ENCODE peak calls at places on chromosome 1, in four cellular contexts. W is PC-3, I is neural progenitor cell, S is MM.1S. G is an unnamed sample.

GRCh38 chr1:154104433-154105082 is 50.3 kb downstream of the NUP210L start:
- DNase-seq in S (peak), W (no peak), I (peak), G (peak)

GRCh38 chr1:203307690-203308126 is 2.4 kb downstream of the BTG2 start:
- DNase-seq in I (peak), W (no peak), S (no peak), G (peak)

GRCh38 chr1:145985129-145985501 is 11.3 kb downstream of the TXNIP start:
- DNase-seq in I (no peak), W (no peak), S (no peak), G (no peak)

GRCh38 chr1:227925582-227926198 is 22.0 kb downstream of the WNT9A start:
- DNase-seq in S (no peak), W (no peak), I (no peak), G (no peak)

GRCh38 chr1:245172026-245172425 is 17.2 kb downstream of the KIF26B start:
- DNase-seq in S (no peak), I (no peak), W (no peak), G (no peak)

GRCh38 chr1:56777972-56778371 is 41.2 kb downstream of the FYB2 start:
- DNase-seq in S (no peak), I (no peak), W (no peak), G (no peak)

GRCh38 chr1:181014431-181015257 is 8.0 kb downstream of the STX6 start:
- DNase-seq in I (no peak), W (no peak), S (no peak), G (no peak)

GRCh38 chr1:48817505-48818114 is 40.9 kb upstream of the BEND5 start:
- DNase-seq in I (peak), W (peak), S (peak), G (peak)

GRCh38 chr1:190140644-190141043 is 337.0 kb downstream of the BRINP3 start:
- DNase-seq in I (no peak), W (no peak), S (no peak), G (no peak)

GRCh38 chr1:27966402-27967105 is 6.8 kb downstream of the XKR8 start:
- DNase-seq in S (no peak), W (peak), I (no peak), G (no peak)

GRCh38 chr1:18901147-18901951 is 1.0 kb downstream of the ALDH4A1 start:
- DNase-seq in I (no peak), S (no peak), W (no peak), G (no peak)

GRCh38 chr1:58809327-58810040 is 25.6 kb upstream of the JUN start:
- DNase-seq in W (no peak), S (no peak), I (no peak), G (no peak)

DNA sequence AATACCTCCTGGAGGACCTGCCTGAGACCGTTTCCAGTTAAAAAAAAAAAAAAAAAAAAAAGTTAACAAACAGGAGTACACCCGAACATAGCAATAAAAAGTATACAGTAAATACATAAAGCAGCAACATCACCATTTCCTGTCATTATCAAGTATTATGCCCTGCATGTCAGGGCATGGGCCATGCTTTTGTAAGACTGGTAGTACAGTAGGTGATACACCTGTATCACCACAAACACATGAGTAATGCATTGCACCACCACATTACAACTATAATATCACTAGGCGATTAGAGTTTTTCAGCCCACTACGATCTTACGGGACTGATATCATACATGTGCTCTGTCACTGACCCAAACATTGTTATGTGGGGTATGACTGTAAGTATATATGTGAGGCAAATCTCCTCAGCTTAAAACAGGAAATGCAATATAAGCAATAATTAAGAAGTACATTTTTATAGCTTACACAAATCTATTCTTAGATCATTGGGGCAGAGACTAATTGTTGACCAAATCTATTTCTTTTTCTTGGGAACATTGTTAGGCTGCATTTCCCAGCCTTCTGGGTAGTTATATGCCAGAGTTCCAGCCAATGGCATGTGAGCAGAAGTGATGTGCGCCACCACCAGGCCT is 98.1 kb downstream of the PLD5 start:
- DNase-seq in W (no peak), S (no peak), I (no peak), G (no peak)
- TF ChIP-seq EZH2phosphoT487 in W (no peak), S (no peak), I (no peak), G (no peak)

DNA sequence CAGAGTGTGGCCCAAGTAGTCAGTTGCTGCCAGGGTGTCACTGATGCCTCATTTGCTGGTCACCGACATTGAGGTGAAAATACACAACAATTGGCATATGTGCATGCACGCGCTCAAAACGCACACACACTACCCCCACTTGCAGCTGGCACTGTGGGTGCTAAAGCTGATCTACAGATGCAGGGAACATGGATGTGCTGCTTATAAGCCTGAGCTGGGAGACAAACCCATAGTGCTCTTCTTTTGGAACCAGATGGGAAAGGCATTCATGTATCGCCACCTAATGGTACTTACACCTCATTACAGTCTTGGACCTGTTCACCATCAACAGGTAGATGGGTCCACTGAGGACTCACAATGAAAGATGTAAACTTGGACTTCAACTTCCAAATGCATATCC is 70.3 kb upstream of the CAMK1G start:
- DNase-seq in S (peak), W (peak), I (peak), G (peak)
- TF ChIP-seq EZH2phosphoT487 in S (no peak), W (no peak), I (no peak), G (no peak)

DNA sequence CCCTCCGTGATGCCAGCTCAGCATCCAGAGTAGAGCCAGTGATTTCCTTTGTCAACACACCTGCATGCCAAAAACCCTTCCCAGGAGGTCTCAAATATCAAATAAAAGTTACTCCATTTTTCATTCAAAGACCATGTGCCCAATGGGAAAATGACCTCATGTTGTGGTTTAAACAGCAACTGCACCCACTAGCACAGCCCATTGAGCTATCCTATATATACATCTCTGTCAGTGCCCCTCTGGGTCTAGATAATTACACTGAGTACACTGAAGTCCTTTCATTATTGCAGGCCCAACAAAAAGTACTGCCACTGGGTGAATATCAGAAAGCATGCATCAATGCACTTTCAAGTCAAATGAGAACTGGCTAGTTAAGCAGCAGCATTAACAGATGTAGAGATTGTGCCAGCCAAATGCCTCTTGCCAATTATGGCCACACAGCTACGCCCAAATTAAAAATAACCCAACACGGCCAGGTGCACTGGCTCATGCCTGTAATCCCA is 117.7 kb downstream of the SLC45A1 start:
- DNase-seq in I (no peak), S (no peak), W (peak), G (no peak)
- TF ChIP-seq EZH2phosphoT487 in I (no peak), S (no peak), W (no peak), G (no peak)

GRCh38 chr1:184507604-184508289 is 120.9 kb downstream of the C1orf21 start:
- DNase-seq in S (no peak), I (no peak), W (no peak), G (no peak)
- TF ChIP-seq EZH2phosphoT487 in S (no peak), I (no peak), W (no peak), G (no peak)

DNA sequence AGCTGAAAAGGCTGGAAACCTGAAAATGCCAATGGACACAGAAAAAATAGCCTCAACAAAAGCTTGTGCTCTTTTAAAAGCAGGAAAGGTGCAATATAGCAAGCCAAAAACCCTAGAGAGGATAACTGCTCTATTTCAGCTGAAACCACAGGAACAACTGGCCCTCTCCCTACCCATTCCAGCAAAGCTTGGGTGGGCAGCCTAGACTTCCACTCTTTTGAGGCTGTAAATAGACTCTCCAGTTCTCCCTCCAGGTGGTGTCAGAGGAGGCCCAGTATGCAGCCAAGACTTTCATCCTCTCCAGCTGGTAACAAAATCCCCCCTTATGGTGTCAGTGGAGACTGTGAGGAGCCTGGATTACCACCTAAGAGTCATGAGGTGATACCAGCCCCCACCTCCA is 206.9 kb upstream of the PLD5 start:
- DNase-seq in W (no peak), S (no peak), I (no peak), G (no peak)
- TF ChIP-seq EZH2phosphoT487 in W (no peak), S (no peak), I (no peak), G (no peak)

DNA sequence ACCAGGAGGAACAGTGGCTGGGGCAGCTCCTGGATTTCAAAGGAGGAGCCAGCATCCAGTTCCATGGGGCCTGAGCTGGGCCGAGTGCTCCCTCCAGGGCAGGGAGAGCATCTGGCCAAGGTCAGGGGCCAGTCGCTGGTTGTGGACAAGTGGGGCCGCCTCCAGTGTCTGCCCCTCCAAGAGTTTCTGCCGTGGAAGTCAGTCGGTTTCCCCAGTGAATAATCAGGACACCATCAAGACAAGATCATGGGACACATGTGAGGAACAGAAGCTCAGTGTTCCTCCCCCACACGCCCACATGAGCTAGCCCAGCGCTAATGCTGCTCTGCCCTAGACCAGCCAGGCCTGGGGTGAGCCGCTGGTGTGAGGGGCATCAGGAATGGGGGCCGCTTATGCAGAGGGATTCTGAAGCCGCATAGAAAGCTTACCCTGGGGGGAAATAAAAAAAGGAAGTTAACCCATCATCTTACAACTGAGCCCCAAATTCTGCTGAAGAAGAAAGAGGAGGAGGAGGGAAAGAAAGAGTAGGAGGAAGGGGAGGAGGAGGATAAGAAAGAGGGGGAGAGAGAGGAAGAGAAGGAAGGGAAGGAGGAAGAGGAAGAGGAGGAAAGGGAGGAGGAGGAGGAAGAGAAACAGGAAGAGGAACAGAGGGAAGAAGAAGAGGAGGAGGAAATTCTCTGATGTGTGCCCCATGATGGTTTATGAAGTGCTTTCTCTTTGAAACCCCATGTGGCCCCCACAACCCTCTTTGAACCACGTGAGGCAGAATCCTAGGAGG is 198.4 kb downstream of the MATN1 start:
- DNase-seq in S (no peak), I (no peak), W (no peak), G (no peak)
- TF ChIP-seq EZH2phosphoT487 in S (no peak), I (no peak), W (no peak), G (no peak)